ENCODE peak calls at places on chromosome 5, in seven cellular contexts. T is HepG2, C is ovary, E is right lobe of liver, J is sigmoid colon, F is IMR-90, U is transverse colon. Z is an unnamed sample.
A peak's percentile ranks its signal among the peaks of the same experiment; 100 is the strongest.

GRCh38 chr5:135042595-135042994 is 8.6 kb upstream of the PITX1 start:
- DNase-seq in T (no peak), C (no peak), E (no peak), J (no peak), F (no peak), U (no peak), Z (no peak)

GRCh38 chr5:146519554-146519953 is 3.6 kb upstream of the GPR151 start:
- DNase-seq in T (no peak), C (no peak), E (no peak), J (no peak), F (no peak), U (no peak), Z (no peak)

GRCh38 chr5:27311544-27311943 is 273.2 kb upstream of the CDH9 start:
- DNase-seq in T (no peak), C (no peak), E (no peak), J (no peak), F (peak; percentile 26), U (no peak), Z (no peak)

GRCh38 chr5:171907731-171908343 is 98.6 kb downstream of the FBXW11 start:
- DNase-seq in T (peak; percentile 56), C (peak; percentile 30), E (no peak), J (no peak), F (peak; percentile 72), U (peak; percentile 15), Z (no peak)

GRCh38 chr5:95432779-95433178 is 41.6 kb downstream of the FAM81B start:
- DNase-seq in T (no peak), C (no peak), E (no peak), J (no peak), F (no peak), U (no peak), Z (no peak)

GRCh38 chr5:164148292-164148691 is 642.9 kb downstream of the MAT2B start:
- DNase-seq in T (no peak), C (no peak), E (no peak), J (no peak), F (no peak), U (no peak), Z (no peak)

GRCh38 chr5:27080147-27080546 is 41.8 kb upstream of the CDH9 start:
- DNase-seq in T (no peak), C (no peak), E (no peak), J (no peak), F (no peak), U (no peak), Z (no peak)

GRCh38 chr5:52948418-52949076 is 40.6 kb upstream of the ITGA2 start:
- DNase-seq in T (peak; percentile 82), C (peak; percentile 38), E (no peak), J (peak; percentile 66), F (peak; percentile 89), U (peak; percentile 69), Z (peak; percentile 69)

GRCh38 chr5:58149345-58149744 is 310.5 kb downstream of the PLK2 start:
- DNase-seq in T (no peak), C (no peak), E (no peak), J (no peak), F (peak; percentile 24), U (no peak), Z (no peak)

GRCh38 chr5:31944683-31945445 is 229.3 kb downstream of the GOLPH3 start:
- DNase-seq in T (no peak), C (no peak), E (no peak), J (no peak), F (no peak), U (peak; percentile 13), Z (peak; percentile 57)

GRCh38 chr5:14268738-14269137 is 125.6 kb downstream of the TRIO start:
- DNase-seq in T (no peak), C (peak; percentile 68), E (no peak), J (no peak), F (peak; percentile 50), U (no peak), Z (no peak)

GRCh38 chr5:76524872-76525271 is 98.3 kb downstream of the F2RL2 start:
- DNase-seq in T (no peak), C (no peak), E (no peak), J (no peak), F (no peak), U (no peak), Z (no peak)

GRCh38 chr5:89769975-89770374 is 639.6 kb downstream of the CETN3 start:
- DNase-seq in T (no peak), C (no peak), E (no peak), J (no peak), F (peak; percentile 1), U (no peak), Z (no peak)

GRCh38 chr5:30997681-30998080 is 195.8 kb upstream of the CDH6 start:
- DNase-seq in T (no peak), C (no peak), E (no peak), J (no peak), F (no peak), U (no peak), Z (no peak)

GRCh38 chr5:6579535-6579934 is 53.3 kb downstream of the NSUN2 start:
- DNase-seq in T (no peak), C (no peak), E (no peak), J (no peak), F (no peak), U (no peak), Z (no peak)

GRCh38 chr5:130871346-130872086 is 293.5 kb downstream of the HINT1 start:
- DNase-seq in T (peak; percentile 20), C (no peak), E (no peak), J (no peak), F (peak; percentile 1), U (peak; percentile 21), Z (no peak)

DNA sequence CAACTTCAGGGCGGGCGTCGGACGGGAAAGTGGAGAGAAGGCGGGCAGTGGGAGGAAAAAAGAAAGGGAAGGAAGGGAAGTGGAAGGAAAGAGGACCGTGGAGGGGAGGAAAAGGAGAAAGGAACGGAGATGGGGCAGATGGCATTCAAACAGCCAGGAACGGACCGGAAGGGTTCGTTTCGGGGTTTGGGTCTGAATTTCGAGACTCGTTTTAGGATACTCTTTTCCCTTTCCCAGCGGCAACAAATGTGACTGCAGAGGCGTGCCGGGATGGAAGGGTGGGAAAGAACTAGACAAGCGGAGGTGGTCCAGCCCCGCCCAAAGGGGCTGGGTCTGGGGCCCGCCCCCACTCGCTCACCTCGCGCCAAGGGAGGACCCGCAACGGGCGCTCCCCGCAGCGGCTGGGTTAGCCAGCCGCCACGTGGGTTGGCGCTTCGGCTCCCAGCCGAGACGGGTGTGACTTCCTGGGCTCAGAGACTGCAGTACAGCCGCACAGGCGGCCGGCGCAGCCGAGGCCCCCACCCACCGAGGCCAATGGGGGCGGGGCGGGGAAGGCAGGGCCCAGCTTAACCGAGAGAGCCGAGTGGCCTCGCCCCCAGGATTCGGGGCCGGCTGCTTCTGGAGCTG is 2.7 kb downstream of the VCAN start:
- DNase-seq in T (peak; percentile 30), C (no peak), E (peak; percentile 56), J (peak; percentile 92), F (peak; percentile 88), U (peak; percentile 63), Z (peak; percentile 75)
- TF ChIP-seq POLR2A in T (no peak), C (no peak), E (no peak), J (no peak), F (peak; percentile 58), U (peak; percentile 30), Z (no peak)

GRCh38 chr5:137888489-137888874 is 775 bp upstream of the PKD2L2 start:
- DNase-seq in T (no peak), C (no peak), E (no peak), J (no peak), F (no peak), U (no peak), Z (no peak)
- H3K4me3 ChIP-seq in T (no peak overlapping the region), C (peak overlapping the region; percentile 41), E (no peak overlapping the region), J (peak overlapping the region; percentile 37), F (no peak overlapping the region), U (no peak overlapping the region), Z (no peak overlapping the region)

GRCh38 chr5:41869150-41869738 is 981 bp downstream of the OXCT1 start:
- DNase-seq in T (no peak), C (peak; percentile 77), E (no peak), J (peak; percentile 91), F (peak; percentile 7), U (peak; percentile 11), Z (peak; percentile 24)

GRCh38 chr5:41874512-41875060 is 4.4 kb upstream of the OXCT1 start:
- DNase-seq in T (no peak), C (no peak), E (no peak), J (no peak), F (no peak), U (no peak), Z (no peak)

GRCh38 chr5:41870621-41871048 is 410 bp upstream of the OXCT1 start:
- DNase-seq in T (no peak), C (no peak), E (no peak), J (no peak), F (no peak), U (no peak), Z (no peak)

GRCh38 chr5:41871866-41872265 is 1.6 kb upstream of the OXCT1 start:
- DNase-seq in T (no peak), C (peak; percentile 28), E (peak; percentile 61), J (no peak), F (peak; percentile 33), U (no peak), Z (peak; percentile 43)

GRCh38 chr5:41869739-41870620 is at the start of gene OXCT1:
- DNase-seq in T (peak; percentile 10), C (peak; percentile 83), E (peak; percentile 61), J (peak; percentile 93), F (peak; percentile 80), U (peak; percentile 89), Z (peak; percentile 97)
- TF ChIP-seq POLR2A in T (no peak), C (peak; percentile 72), E (peak; percentile 53), J (peak; percentile 86), F (peak; percentile 83), U (peak; percentile 89), Z (no peak)

DNA sequence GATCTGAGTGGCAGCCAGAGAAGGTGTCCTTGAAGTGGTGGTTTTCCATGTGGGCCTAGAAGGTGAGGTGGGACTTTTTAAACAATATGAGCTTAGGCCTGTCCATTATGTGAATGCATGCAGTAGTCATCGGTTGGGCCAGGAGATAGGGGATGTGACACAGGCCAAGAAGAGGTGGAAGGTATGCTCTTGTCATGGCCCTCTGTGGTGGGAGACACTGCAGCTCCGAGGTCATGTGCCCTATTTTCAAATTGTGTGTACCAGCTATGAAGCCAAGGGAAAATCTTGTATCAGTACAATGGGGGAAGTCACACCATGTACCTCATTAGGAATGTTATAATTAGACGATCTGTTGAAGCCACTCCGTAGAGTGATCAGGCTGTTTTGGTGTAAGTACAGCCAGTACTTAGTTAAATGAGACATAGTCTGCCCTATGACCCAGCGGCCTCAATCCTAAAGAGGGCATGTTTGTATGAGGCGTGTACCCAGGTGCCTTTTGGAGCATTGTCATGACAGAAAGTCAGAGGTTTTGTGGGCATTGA is 280.1 kb downstream of the MAST4 start:
- DNase-seq in T (no peak), C (no peak), E (no peak), J (no peak), F (no peak), U (no peak), Z (no peak)
- H3K4me3 ChIP-seq in T (no peak overlapping the region), C (no peak overlapping the region), E (no peak overlapping the region), J (no peak overlapping the region), F (no peak overlapping the region), U (no peak overlapping the region), Z (no peak overlapping the region)